ENCODE peak calls at places on chromosomes 2 and 18, in nine cellular contexts. U is thoracic aorta, Z is PC-3, C is cardiac fibroblast, X is mucosa of descending colon, N is Peyer's patch, W is ovary, S is hepatocyte, R is Panc1. T is an unnamed sample.

GRCh38 chr2:98849113-98849512 is 86.9 kb downstream of the CRACDL start:
- DNase-seq in U (no peak), Z (no peak), C (no peak), X (no peak), N (no peak), W (no peak), S (no peak), R (no peak), T (no peak)

GRCh38 chr2:48278590-48278989 is 251.4 kb upstream of the STON1 start:
- DNase-seq in U (no peak), Z (no peak), C (no peak), X (no peak), N (no peak), W (no peak), S (no peak), R (no peak), T (peak)

GRCh38 chr2:196555726-196556125 is 83.8 kb upstream of the CCDC150 start:
- DNase-seq in U (no peak), Z (no peak), C (no peak), X (no peak), N (no peak), W (no peak), S (no peak), R (no peak), T (no peak)

GRCh38 chr2:36509077-36509476 is 88.9 kb downstream of the FEZ2 start:
- DNase-seq in U (no peak), Z (no peak), C (no peak), X (no peak), N (no peak), W (no peak), S (no peak), R (no peak), T (no peak)

GRCh38 chr2:27170569-27171337 is 21.9 kb downstream of the TCF23 start:
- DNase-seq in U (no peak), Z (no peak), C (peak), X (peak), N (no peak), W (no peak), S (no peak), R (no peak), T (no peak)

GRCh38 chr18:26617151-26617554 is 68.8 kb upstream of the KCTD1 start:
- DNase-seq in U (no peak), Z (peak), C (peak), X (no peak), N (no peak), W (no peak), S (peak), R (no peak), T (peak)

GRCh38 chr18:1999387-1999786 is 571.9 kb downstream of the METTL4 start:
- DNase-seq in U (no peak), Z (no peak), C (no peak), X (no peak), N (no peak), W (no peak), S (no peak), R (no peak), T (no peak)

GRCh38 chr2:100283724-100284501 is 38.4 kb downstream of the LONRF2 start:
- DNase-seq in U (no peak), Z (peak), C (no peak), X (no peak), N (no peak), W (no peak), S (no peak), R (no peak), T (no peak)

GRCh38 chr2:98808546-98808945 is 77.6 kb upstream of the MGAT4A start:
- DNase-seq in U (no peak), Z (no peak), C (no peak), X (no peak), N (no peak), W (no peak), S (no peak), R (no peak), T (no peak)

GRCh38 chr2:165293439-165294420 is 54.5 kb downstream of the SCN2A start:
- DNase-seq in U (no peak), Z (peak), C (peak), X (peak), N (peak), W (peak), S (peak), R (peak), T (peak)

GRCh38 chr2:14550658-14551057 is 81.9 kb upstream of the LRATD1 start:
- DNase-seq in U (no peak), Z (no peak), C (no peak), X (no peak), N (no peak), W (no peak), S (no peak), R (no peak), T (no peak)

GRCh38 chr2:18083806-18084205 is 205.3 kb downstream of the KCNS3 start:
- DNase-seq in U (no peak), Z (no peak), C (no peak), X (no peak), N (no peak), W (no peak), S (no peak), R (no peak), T (no peak)
- H3K4me3 ChIP-seq in U (no peak), Z (no peak), C (no peak), X (no peak), N (no peak), W (no peak), S (no peak), R (no peak), T (no peak)

GRCh38 chr2:70089946-70090523 is 2.8 kb downstream of the PCBP1 start:
- DNase-seq in U (no peak), Z (no peak), C (no peak), X (no peak), N (peak), W (no peak), S (no peak), R (no peak), T (no peak)
- H3K4me3 ChIP-seq in U (peak), Z (peak), C (peak), X (no peak), N (peak), W (peak), S (peak), R (peak), T (peak)

GRCh38 chr2:191675807-191676667 is 1.9 kb upstream of the NABP1 start:
- DNase-seq in U (no peak), Z (no peak), C (peak), X (peak), N (peak), W (no peak), S (no peak), R (no peak), T (no peak)
- H3K4me3 ChIP-seq in U (no peak), Z (no peak), C (no peak), X (no peak), N (no peak), W (no peak), S (no peak), R (no peak), T (no peak)

DNA sequence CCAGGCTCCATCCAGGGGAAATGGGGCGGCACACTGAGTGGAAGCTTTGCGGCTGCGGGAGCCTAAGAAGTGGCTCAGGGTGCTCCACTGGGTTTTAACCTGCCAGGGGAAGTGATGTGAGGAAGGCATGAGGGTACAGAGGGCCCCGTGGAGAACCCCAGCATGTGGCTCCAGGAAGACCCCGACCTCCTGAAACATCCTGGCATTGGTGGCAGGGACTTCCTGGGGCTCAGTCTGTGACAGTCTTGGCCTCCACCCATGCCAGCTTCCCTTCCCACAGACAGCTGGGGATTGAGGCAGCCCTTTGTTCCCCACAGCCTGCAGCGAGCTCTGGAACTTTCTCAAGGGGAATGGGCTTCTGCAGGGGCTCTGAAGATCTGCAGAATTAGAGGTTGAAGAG is 146.6 kb downstream of the TNS1 start:
- DNase-seq in U (no peak), Z (no peak), C (no peak), X (no peak), N (no peak), W (no peak), S (no peak), R (no peak), T (no peak)
- H3K4me3 ChIP-seq in U (no peak), Z (no peak), C (no peak), X (no peak), N (no peak), W (no peak), S (no peak), R (no peak), T (no peak)

GRCh38 chr2:96539215-96539920 is 2.8 kb downstream of the ARID5A start:
- DNase-seq in U (no peak), Z (no peak), C (no peak), X (no peak), N (peak), W (no peak), S (no peak), R (no peak), T (no peak)
- H3K4me3 ChIP-seq in U (peak), Z (no peak), C (no peak), X (no peak), N (peak), W (no peak), S (no peak), R (no peak), T (peak)